ENCODE peak calls at places on chromosomes 7 and 10, in six cellular contexts. N, P, U, B, W and I are unnamed samples.
A peak's percentile ranks its signal among the peaks of the same experiment; 100 is the strongest.

GRCh38 chr10:10149899-10150298 is 867.8 kb upstream of the CELF2 start:
- DNase-seq in N (no peak), P (no peak), U (no peak), B (peak; percentile 6), W (no peak), I (no peak)

GRCh38 chr7:144384071-144384470 is 19.4 kb downstream of the NOBOX start:
- DNase-seq in N (no peak), P (peak; percentile 62), U (no peak), B (peak; percentile 40), W (no peak), I (peak; percentile 70)

GRCh38 chr7:76512941-76513816 is 2.8 kb downstream of the UPK3B start:
- DNase-seq in N (no peak), P (no peak), U (no peak), B (peak; percentile 81), W (no peak), I (peak; percentile 34)

GRCh38 chr10:119090968-119091367 is 10.4 kb upstream of the EIF3A start:
- DNase-seq in N (no peak), P (no peak), U (peak; percentile 68), B (no peak), W (no peak), I (no peak)

GRCh38 chr10:1047937-1048336 is 982 bp downstream of the IDI1 start:
- DNase-seq in N (no peak), P (no peak), U (no peak), B (peak; percentile 43), W (no peak), I (peak; percentile 38)

GRCh38 chr10:3757638-3758490 is 27.1 kb downstream of the KLF6 start:
- DNase-seq in N (no peak), P (peak; percentile 94), U (no peak), B (no peak), W (no peak), I (peak; percentile 50)

GRCh38 chr7:132343196-132343595 is 233.1 kb downstream of the PLXNA4 start:
- DNase-seq in N (no peak), P (no peak), U (no peak), B (no peak), W (no peak), I (no peak)

GRCh38 chr7:128913856-128914565 is 3.5 kb upstream of the KCP start:
- DNase-seq in N (no peak), P (no peak), U (no peak), B (no peak), W (no peak), I (no peak)

GRCh38 chr10:102504179-102504975 is 605 bp downstream of the SUFU start:
- DNase-seq in N (peak; percentile 74), P (peak; percentile 59), U (peak; percentile 45), B (peak; percentile 76), W (peak; percentile 38), I (peak; percentile 52)

GRCh38 chr7:2719007-2719406 is 31.0 kb downstream of the AMZ1 start:
- DNase-seq in N (no peak), P (no peak), U (no peak), B (peak; percentile 50), W (peak; percentile 29), I (no peak)

GRCh38 chr10:44685177-44685576 is 226.0 kb upstream of the TMEM72 start:
- DNase-seq in N (no peak), P (no peak), U (no peak), B (no peak), W (no peak), I (no peak)

GRCh38 chr10:20257422-20257821 is 441.2 kb downstream of the PLXDC2 start:
- DNase-seq in N (no peak), P (no peak), U (no peak), B (peak; percentile 45), W (no peak), I (no peak)

GRCh38 chr7:25951414-25952276 is 200.4 kb upstream of the NFE2L3 start:
- DNase-seq in N (peak; percentile 56), P (no peak), U (no peak), B (peak; percentile 32), W (no peak), I (peak; percentile 27)
- H2AK5ac ChIP-seq in N (no peak overlapping the region), P (no peak overlapping the region), U (no peak overlapping the region), B (no peak overlapping the region), W (peak overlapping the region; percentile 79), I (no peak overlapping the region)

GRCh38 chr10:74827045-74827441 is 643 bp downstream of the KAT6B start:
- DNase-seq in N (no peak), P (no peak), U (no peak), B (no peak), W (no peak), I (no peak)
- H3K4me3 ChIP-seq in N (peak overlapping the region; percentile 73), P (peak overlapping the region; percentile 78), U (peak overlapping the region; percentile 69), B (peak overlapping the region; percentile 49), W (peak overlapping the region; percentile 75), I (peak overlapping the region; percentile 72)

DNA sequence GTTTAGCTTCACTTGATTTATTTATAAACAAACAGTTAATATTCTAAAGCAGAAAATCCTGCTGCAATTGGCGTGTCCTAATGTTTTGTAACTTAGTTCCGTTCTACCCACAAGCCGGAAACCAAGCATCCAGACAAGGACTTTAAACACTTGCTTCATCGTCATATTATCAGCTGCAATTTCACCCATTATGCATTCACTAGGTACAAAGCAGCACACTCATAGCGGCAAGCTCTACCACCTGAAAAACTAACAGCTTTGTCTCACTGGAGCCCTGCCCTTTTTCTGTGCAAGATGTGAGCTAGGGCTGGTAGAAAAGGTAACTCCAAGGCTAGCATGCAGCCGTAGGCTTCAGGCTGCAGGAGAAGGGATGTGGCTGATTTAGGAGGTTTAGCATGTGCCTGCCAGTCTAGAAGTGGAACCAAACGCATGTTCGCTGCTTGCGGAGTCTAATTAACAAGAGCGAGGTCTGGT is 43.7 kb upstream of the BPGM start:
- DNase-seq in N (no peak), P (peak; percentile 37), U (peak; percentile 28), B (no peak), W (no peak), I (peak; percentile 54)
- H4K8ac ChIP-seq in N (no peak overlapping the region), P (no peak overlapping the region), U (peak overlapping the region; percentile 40), B (no peak overlapping the region), W (no peak overlapping the region), I (no peak overlapping the region)

GRCh38 chr7:101399759-101400158 is 37.1 kb downstream of the COL26A1 start:
- DNase-seq in N (no peak), P (no peak), U (peak; percentile 41), B (no peak), W (no peak), I (no peak)

GRCh38 chr7:101402081-101402779 is 39.6 kb downstream of the COL26A1 start:
- DNase-seq in N (peak; percentile 86), P (peak; percentile 16), U (peak; percentile 17), B (peak; percentile 99), W (peak; percentile 79), I (no peak)

GRCh38 chr7:101400751-101401150 is 38.1 kb downstream of the COL26A1 start:
- DNase-seq in N (no peak), P (no peak), U (no peak), B (no peak), W (no peak), I (no peak)

GRCh38 chr7:101402835-101403234 is 40.2 kb downstream of the COL26A1 start:
- DNase-seq in N (no peak), P (no peak), U (no peak), B (no peak), W (no peak), I (no peak)

GRCh38 chr7:101401390-101402080 is 38.9 kb downstream of the COL26A1 start:
- DNase-seq in N (no peak), P (no peak), U (no peak), B (no peak), W (no peak), I (no peak)
- H2AK5ac ChIP-seq in N (no peak overlapping the region), P (peak overlapping the region; percentile 7), U (no peak overlapping the region), B (no peak overlapping the region), W (peak overlapping the region; percentile 98), I (peak overlapping the region; percentile 68)

GRCh38 chr7:74267756-74268565 is 13.8 kb upstream of the RFC2 start:
- DNase-seq in N (no peak), P (peak; percentile 48), U (no peak), B (no peak), W (no peak), I (peak; percentile 65)

GRCh38 chr7:74263399-74264120 is 9.4 kb upstream of the RFC2 start:
- DNase-seq in N (no peak), P (no peak), U (no peak), B (no peak), W (no peak), I (no peak)

GRCh38 chr7:74266191-74266963 is 12.2 kb upstream of the RFC2 start:
- DNase-seq in N (no peak), P (no peak), U (no peak), B (no peak), W (no peak), I (no peak)

DNA sequence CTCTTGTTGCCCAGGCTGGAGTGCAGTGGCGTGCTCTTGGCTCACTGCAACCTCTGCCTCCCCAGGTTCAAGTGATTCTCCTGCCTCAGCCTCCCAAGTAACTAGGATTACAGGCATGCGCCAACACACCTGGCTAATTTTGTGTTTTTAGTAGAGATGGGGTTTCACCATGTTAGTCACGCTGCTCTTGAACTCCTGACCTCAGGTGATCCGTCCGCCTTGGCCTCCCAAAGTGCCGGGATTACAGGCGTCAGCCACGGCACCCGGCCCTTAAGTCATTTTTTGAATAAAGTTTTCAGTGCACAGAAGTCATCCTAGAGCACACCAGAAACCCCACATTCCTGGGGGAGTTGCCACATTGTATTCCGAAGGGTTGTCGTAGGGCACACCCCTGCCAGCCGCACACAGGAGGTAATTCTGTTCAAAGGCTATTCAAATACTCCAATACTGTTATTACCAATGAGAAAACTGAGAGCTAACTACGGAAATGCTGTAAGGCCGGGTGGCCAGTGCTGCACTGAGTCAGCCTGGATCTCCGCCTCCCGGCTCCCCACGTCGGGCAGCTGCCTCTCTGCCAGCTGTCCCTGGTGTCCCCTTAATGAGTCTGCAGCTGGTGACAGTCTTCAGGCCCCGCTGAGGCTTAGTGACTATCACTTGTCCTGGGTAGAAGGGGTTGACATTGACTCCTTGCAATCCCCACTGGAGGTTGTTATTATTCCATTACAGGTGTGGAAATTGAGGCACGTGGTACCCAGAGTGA is 8.6 kb upstream of the RFC2 start:
- DNase-seq in N (no peak), P (no peak), U (no peak), B (no peak), W (no peak), I (no peak)
- H3K4me3 ChIP-seq in N (no peak overlapping the region), P (no peak overlapping the region), U (no peak overlapping the region), B (no peak overlapping the region), W (no peak overlapping the region), I (no peak overlapping the region)